ENCODE peak calls at places on chromosomes 13 and 19, in ten cellular contexts. V is M059J; D is endodermal cell; B is epithelial cell of esophagus; O is LHCN-M2; K is endothelial cell; Z is NCI-H1436; E is stimulated activated CD4-positive, alpha-beta T cell treated with anti-CD3 and anti-CD28 coated beads, Interleukin-2, amount 100 ng/mL, for 48 hours; X is pancreas; F is activated CD8-positive, alpha-beta memory T cell treated with anti-CD3 and anti-CD28 coated beads, Interleukin-2, amount 10 ng/mL, durations not matched to agents 7 days and 5 days. S is an unnamed sample.

GRCh38 chr13:113938716-113939115 is 35.2 kb downstream of the C13orf46 start:
- DNase-seq in V (no peak), D (no peak), B (no peak), O (no peak), K (no peak), Z (no peak), E (no peak), X (peak), F (no peak), S (no peak)

GRCh38 chr19:48745208-48745995 is 1.3 kb downstream of the IZUMO1 start:
- DNase-seq in V (peak), D (peak), B (peak), O (peak), K (peak), Z (peak), E (peak), X (peak), F (peak), S (peak)

GRCh38 chr13:46473806-46474205 is 79.2 kb upstream of the LRCH1 start:
- DNase-seq in V (no peak), D (peak), B (no peak), O (no peak), K (no peak), Z (no peak), E (no peak), X (no peak), F (no peak), S (peak)

GRCh38 chr19:11025445-11025844 is 63.8 kb upstream of the LDLR start:
- DNase-seq in V (no peak), D (no peak), B (no peak), O (no peak), K (no peak), Z (no peak), E (no peak), X (no peak), F (no peak), S (no peak)

GRCh38 chr13:52862358-52863206 is 14.1 kb upstream of the PCDH8 start:
- DNase-seq in V (peak), D (peak), B (peak), O (no peak), K (peak), Z (no peak), E (no peak), X (peak), F (no peak), S (no peak)

GRCh38 chr13:76300688-76301087 is 585.5 kb downstream of the KCTD12 start:
- DNase-seq in V (no peak), D (no peak), B (no peak), O (no peak), K (no peak), Z (no peak), E (no peak), X (no peak), F (no peak), S (no peak)

GRCh38 chr13:49694446-49694845 is 3.2 kb upstream of the EBPL start:
- DNase-seq in V (no peak), D (no peak), B (no peak), O (no peak), K (no peak), Z (no peak), E (no peak), X (no peak), F (no peak), S (no peak)

GRCh38 chr19:30450101-30450500 is 77.9 kb downstream of the ZNF536 start:
- DNase-seq in V (peak), D (peak), B (no peak), O (no peak), K (peak), Z (peak), E (no peak), X (no peak), F (no peak), S (no peak)

GRCh38 chr13:94454334-94454733 is 25.1 kb downstream of the DCT start:
- DNase-seq in V (no peak), D (no peak), B (no peak), O (no peak), K (no peak), Z (no peak), E (no peak), X (no peak), F (no peak), S (no peak)

GRCh38 chr19:51417807-51418152 is 338 bp upstream of the SIGLEC10 start:
- DNase-seq in V (no peak), D (no peak), B (no peak), O (no peak), K (no peak), Z (no peak), E (no peak), X (no peak), F (no peak), S (no peak)

GRCh38 chr19:54521860-54522513 is 19.4 kb downstream of the LAIR2 start:
- DNase-seq in V (no peak), D (no peak), B (no peak), O (no peak), K (no peak), Z (no peak), E (no peak), X (no peak), F (no peak), S (no peak)

GRCh38 chr13:73521291-73521626 is 462.5 kb downstream of the KLF5 start:
- DNase-seq in V (peak), D (no peak), B (no peak), O (no peak), K (no peak), Z (no peak), E (no peak), X (no peak), F (no peak), S (no peak)

GRCh38 chr13:29746167-29746677 is 104.2 kb downstream of the UBL3 start:
- DNase-seq in V (no peak), D (no peak), B (no peak), O (no peak), K (no peak), Z (no peak), E (no peak), X (no peak), F (no peak), S (no peak)

GRCh38 chr13:48772908-48773307 is 119.2 kb downstream of the CYSLTR2 start:
- DNase-seq in V (no peak), D (no peak), B (no peak), O (no peak), K (no peak), Z (no peak), E (no peak), X (no peak), F (no peak), S (no peak)

GRCh38 chr13:110228936-110229904 is 77.7 kb downstream of the COL4A1 start:
- DNase-seq in V (no peak), D (no peak), B (peak), O (no peak), K (no peak), Z (no peak), E (no peak), X (no peak), F (peak), S (no peak)

GRCh38 chr19:41324231-41324702 is 14.3 kb downstream of the CCDC97 start:
- DNase-seq in V (peak), D (peak), B (no peak), O (peak), K (no peak), Z (no peak), E (no peak), X (no peak), F (no peak), S (no peak)

GRCh38 chr19:5186293-5187050 is 154.1 kb downstream of the PTPRS start:
- DNase-seq in V (peak), D (no peak), B (peak), O (peak), K (no peak), Z (no peak), E (no peak), X (no peak), F (no peak), S (no peak)

GRCh38 chr13:110869805-110870706 is 44.8 kb downstream of the ANKRD10 start:
- DNase-seq in V (peak), D (peak), B (peak), O (peak), K (peak), Z (no peak), E (no peak), X (peak), F (no peak), S (peak)

GRCh38 chr19:55638864-55639359 is 1.9 kb upstream of the ZNF580 start:
- DNase-seq in V (peak), D (peak), B (peak), O (peak), K (peak), Z (no peak), E (peak), X (peak), F (peak), S (peak)

S was measured in Caco-2.